ENCODE peak calls at places on chromosome 19, in six cellular contexts. W, B, J, N, E and Y are unnamed samples.

GRCh38 chr19:48154003-48154402 is 16.1 kb downstream of the LIG1 start:
- DNase-seq in W (no peak), B (no peak), J (no peak), N (peak; percentile 3), E (no peak), Y (no peak)

GRCh38 chr19:10454267-10454666 is 33.9 kb downstream of the PDE4A start:
- DNase-seq in W (no peak), B (no peak), J (peak; percentile 20), N (peak; percentile 18), E (peak; percentile 93), Y (no peak)

GRCh38 chr19:3316132-3316648 is 50.2 kb upstream of the NFIC start:
- DNase-seq in W (no peak), B (no peak), J (no peak), N (no peak), E (no peak), Y (no peak)

GRCh38 chr19:55647732-55648656 is at the start of gene CCDC106:
- DNase-seq in W (peak; percentile 81), B (peak; percentile 79), J (peak; percentile 86), N (peak; percentile 68), E (peak; percentile 90), Y (peak; percentile 78)

GRCh38 chr19:35040826-35041547 is 534 bp upstream of the HPN start:
- DNase-seq in W (peak; percentile 93), B (peak; percentile 94), J (peak; percentile 78), N (no peak), E (peak; percentile 70), Y (peak; percentile 96)

GRCh38 chr19:54804101-54804500 is 691 bp downstream of the KIR2DL4 start:
- DNase-seq in W (no peak), B (no peak), J (no peak), N (no peak), E (no peak), Y (no peak)

GRCh38 chr19:28864577-28865042 is 348.3 kb downstream of the UQCRFS1 start:
- DNase-seq in W (peak; percentile 54), B (no peak), J (peak; percentile 85), N (peak; percentile 7), E (no peak), Y (no peak)

GRCh38 chr19:37692956-37693660 is 26.5 kb downstream of the ZNF607 start:
- DNase-seq in W (no peak), B (no peak), J (peak; percentile 22), N (no peak), E (no peak), Y (no peak)

GRCh38 chr19:35135389-35135909 is 590 bp upstream of the LGI4 start:
- DNase-seq in W (peak; percentile 85), B (peak; percentile 87), J (peak; percentile 76), N (peak; percentile 55), E (peak; percentile 88), Y (peak; percentile 94)

GRCh38 chr19:10961073-10961762 is 388 bp downstream of the SMARCA4 start:
- DNase-seq in W (peak; percentile 44), B (peak; percentile 60), J (peak; percentile 40), N (no peak), E (peak; percentile 84), Y (peak; percentile 67)

GRCh38 chr19:506404-507285 is 652 bp upstream of the TPGS1 start:
- DNase-seq in W (peak; percentile 99), B (peak; percentile 99), J (peak; percentile 95), N (peak; percentile 84), E (peak; percentile 99), Y (peak; percentile 98)

GRCh38 chr19:1503089-1503924 is 9.5 kb downstream of the ADAMTSL5 start:
- DNase-seq in W (peak; percentile 49), B (no peak), J (peak; percentile 43), N (peak; percentile 32), E (peak; percentile 86), Y (peak; percentile 81)

GRCh38 chr19:23972161-23972560 is 57.5 kb downstream of the ZNF726 start:
- DNase-seq in W (no peak), B (no peak), J (no peak), N (no peak), E (no peak), Y (no peak)

GRCh38 chr19:32061304-32061703 is 284.1 kb upstream of the ZNF507 start:
- DNase-seq in W (no peak), B (no peak), J (no peak), N (no peak), E (no peak), Y (no peak)

GRCh38 chr19:13118424-13119193 is 545 bp downstream of the NACC1 start:
- DNase-seq in W (no peak), B (peak; percentile 69), J (peak; percentile 64), N (peak; percentile 31), E (peak; percentile 93), Y (peak; percentile 64)
- H3K4me1 ChIP-seq in W (peaks cover 13% of the 10 kb centered on the region), B (peaks cover 2% of the 10 kb centered on the region), J (peaks cover 11% of the 10 kb centered on the region), N (peaks cover 25% of the 10 kb centered on the region), E (peaks cover 22% of the 10 kb centered on the region), Y (peaks cover 37% of the 10 kb centered on the region)

DNA sequence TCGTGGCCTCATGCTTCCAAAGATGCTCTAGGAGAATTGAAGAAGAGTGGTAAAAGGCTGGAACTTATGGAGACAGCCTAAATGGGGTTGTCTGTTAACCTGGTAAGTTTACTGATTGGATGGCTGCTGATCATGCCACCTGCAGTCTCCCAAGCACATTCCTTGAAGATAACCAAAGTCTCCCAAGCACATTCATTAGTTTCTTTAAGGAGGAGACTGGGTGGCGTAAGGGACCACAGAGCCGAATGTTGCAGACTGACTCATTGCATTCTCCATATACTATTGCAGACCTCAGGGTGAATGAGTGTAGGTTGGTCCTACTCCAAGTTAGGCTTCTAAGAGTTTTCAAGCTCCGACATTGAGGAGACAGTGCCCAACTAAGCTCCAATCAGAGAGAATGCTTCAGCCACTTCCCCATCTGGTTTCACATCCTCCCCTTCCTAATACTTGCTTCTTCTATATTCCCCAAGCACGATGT is at the start of gene IGFL3:
- DNase-seq in W (no peak), B (no peak), J (no peak), N (peak; percentile 34), E (no peak), Y (no peak)
- H3K4me3 ChIP-seq in W (no peak within 1 kb of the TSS), B (no peak within 1 kb of the TSS), J (no peak within 1 kb of the TSS), N (no peak within 1 kb of the TSS), E (no peak within 1 kb of the TSS), Y (no peak within 1 kb of the TSS)

GRCh38 chr19:14511245-14511625 is 7.0 kb downstream of the DNAJB1 start:
- DNase-seq in W (no peak), B (no peak), J (no peak), N (no peak), E (no peak), Y (no peak)
- H3K4me1 ChIP-seq in W (peaks cover 12% of the 10 kb centered on the region), B (no peaks in the 10 kb centered on the region), J (peaks cover 7% of the 10 kb centered on the region), N (peaks cover 18% of the 10 kb centered on the region), E (peaks cover 4% of the 10 kb centered on the region), Y (peaks cover 38% of the 10 kb centered on the region)

GRCh38 chr19:6061420-6062130 is 48.7 kb downstream of the RFX2 start:
- DNase-seq in W (peak; percentile 62), B (no peak), J (no peak), N (no peak), E (no peak), Y (peak; percentile 28)

GRCh38 chr19:6059396-6059947 is 50.8 kb downstream of the RFX2 start:
- DNase-seq in W (no peak), B (no peak), J (no peak), N (no peak), E (no peak), Y (no peak)

GRCh38 chr19:6058411-6059201 is 51.7 kb downstream of the RFX2 start:
- DNase-seq in W (no peak), B (no peak), J (no peak), N (no peak), E (no peak), Y (no peak)

GRCh38 chr19:6060600-6061391 is 49.5 kb downstream of the RFX2 start:
- DNase-seq in W (peak; percentile 45), B (no peak), J (no peak), N (peak; percentile 16), E (peak; percentile 16), Y (peak; percentile 59)

GRCh38 chr19:6059996-6060599 is 50.2 kb downstream of the RFX2 start:
- DNase-seq in W (no peak), B (no peak), J (no peak), N (no peak), E (no peak), Y (no peak)
- H3K4me3 ChIP-seq in W (no peak overlapping the region), B (no peak overlapping the region), J (no peak overlapping the region), N (no peak overlapping the region), E (no peak overlapping the region), Y (no peak overlapping the region)

GRCh38 chr19:40280608-40281221 is 4.4 kb downstream of the AKT2 start:
- DNase-seq in W (no peak), B (no peak), J (no peak), N (no peak), E (no peak), Y (no peak)

GRCh38 chr19:40279120-40279551 is 6.0 kb downstream of the AKT2 start:
- DNase-seq in W (peak; percentile 82), B (peak; percentile 68), J (peak; percentile 79), N (peak; percentile 38), E (no peak), Y (peak; percentile 87)

GRCh38 chr19:40278361-40279045 is 6.6 kb downstream of the AKT2 start:
- DNase-seq in W (peak; percentile 14), B (peak; percentile 43), J (no peak), N (no peak), E (no peak), Y (no peak)

GRCh38 chr19:40281381-40282208 is 3.5 kb downstream of the AKT2 start:
- DNase-seq in W (peak; percentile 11), B (no peak), J (no peak), N (no peak), E (no peak), Y (no peak)

GRCh38 chr19:40279761-40280607 is 5.2 kb downstream of the AKT2 start:
- DNase-seq in W (no peak), B (no peak), J (no peak), N (no peak), E (no peak), Y (no peak)
- H3K4me1 ChIP-seq in W (peaks cover 63% of the 10 kb centered on the region), B (no peaks in the 10 kb centered on the region), J (peaks cover 22% of the 10 kb centered on the region), N (peaks cover 25% of the 10 kb centered on the region), E (peaks cover 11% of the 10 kb centered on the region), Y (peaks cover 81% of the 10 kb centered on the region)

DNA sequence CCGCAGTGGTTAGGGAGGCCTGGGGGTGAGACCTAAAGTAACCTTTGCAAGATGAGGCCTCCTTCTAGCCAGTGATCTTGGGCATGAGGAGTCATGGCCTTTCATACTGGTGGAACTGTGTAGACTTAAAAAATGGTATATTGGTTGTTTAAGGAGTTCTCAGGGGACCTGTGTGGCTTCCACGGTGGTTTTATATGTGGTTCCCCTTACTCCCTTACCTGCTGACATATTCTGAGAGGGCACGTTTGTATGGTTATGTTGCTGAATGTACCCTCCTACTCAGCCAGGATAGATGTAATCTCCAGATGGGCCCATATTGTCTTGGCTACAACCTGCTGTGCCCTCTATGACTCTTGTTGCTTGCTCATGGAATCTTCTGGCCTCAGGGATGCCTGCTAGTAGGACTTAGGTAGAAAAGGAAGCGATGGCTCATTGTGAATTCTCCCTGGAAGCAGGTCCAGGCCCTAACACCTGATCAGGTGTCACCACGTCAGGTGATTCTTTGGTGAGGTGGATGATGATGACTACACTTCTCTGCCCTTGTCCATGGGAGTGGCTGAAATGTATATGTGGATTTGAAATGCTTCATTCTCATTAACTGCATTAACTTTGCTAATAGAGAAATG is 1.8 kb downstream of the ZNF460 start:
- DNase-seq in W (no peak), B (no peak), J (no peak), N (no peak), E (no peak), Y (no peak)
- H3K4me3 ChIP-seq in W (no peak overlapping the region), B (no peak overlapping the region), J (peak overlapping the region; percentile 98), N (no peak overlapping the region), E (peak overlapping the region; percentile 80), Y (peak overlapping the region; percentile 86)